ENCODE peak calls at places on chromosomes 3 and 15, in seven cellular contexts. U, I, V, L, J, X and H are unnamed samples.

GRCh38 chr15:45854455-45855202 is 219.8 kb downstream of the SQOR start:
- DNase-seq in I (no peak), J (no peak), X (no peak), U (no peak), L (no peak), V (no peak), H (no peak)

GRCh38 chr3:187456268-187456667 is 88.1 kb downstream of the RTP4 start:
- DNase-seq in V (peak; percentile 48), X (peak; percentile 31), U (no peak), L (peak; percentile 19), J (peak; percentile 38), I (no peak), H (no peak)

GRCh38 chr15:39555885-39556284 is 25.0 kb upstream of the THBS1 start:
- DNase-seq in J (no peak), I (peak; percentile 15), L (no peak), U (no peak), V (no peak), X (no peak), H (no peak)

GRCh38 chr3:53030864-53031445 is 14.9 kb downstream of the SFMBT1 start:
- DNase-seq in L (no peak), U (no peak), V (no peak), J (no peak), X (no peak), I (no peak), H (no peak)

GRCh38 chr15:43204016-43204901 is 16.6 kb downstream of the EPB42 start:
- DNase-seq in V (no peak), X (peak; percentile 57), I (peak; percentile 56), J (no peak), U (no peak), L (peak; percentile 86), H (no peak)

GRCh38 chr3:17032407-17033034 is 147.8 kb downstream of the PLCL2 start:
- DNase-seq in U (no peak), V (no peak), L (no peak), X (no peak), J (no peak), I (peak; percentile 53), H (no peak)

GRCh38 chr15:23033979-23034378 is 5.4 kb downstream of the TUBGCP5 start:
- DNase-seq in L (no peak), J (no peak), U (no peak), X (no peak), I (no peak), V (no peak), H (no peak)

GRCh38 chr15:41881086-41881485 is 12.8 kb downstream of the SPTBN5 start:
- DNase-seq in I (no peak), J (no peak), U (no peak), V (no peak), X (no peak), L (no peak), H (no peak)

GRCh38 chr3:147361671-147362420 is 44.5 kb downstream of the ZIC4 start:
- DNase-seq in I (no peak), L (peak; percentile 96), U (no peak), J (no peak), X (no peak), V (no peak), H (no peak)

GRCh38 chr15:93001881-93002280 is 87.1 kb downstream of the RGMA start:
- DNase-seq in U (no peak), J (no peak), X (no peak), V (no peak), I (peak; percentile 9), L (no peak), H (no peak)
- TF ChIP-seq CTCF in U (no peak), J (no peak), X (no peak), V (peak; percentile 9), I (no peak), L (peak; percentile 58), H (no peak)

DNA sequence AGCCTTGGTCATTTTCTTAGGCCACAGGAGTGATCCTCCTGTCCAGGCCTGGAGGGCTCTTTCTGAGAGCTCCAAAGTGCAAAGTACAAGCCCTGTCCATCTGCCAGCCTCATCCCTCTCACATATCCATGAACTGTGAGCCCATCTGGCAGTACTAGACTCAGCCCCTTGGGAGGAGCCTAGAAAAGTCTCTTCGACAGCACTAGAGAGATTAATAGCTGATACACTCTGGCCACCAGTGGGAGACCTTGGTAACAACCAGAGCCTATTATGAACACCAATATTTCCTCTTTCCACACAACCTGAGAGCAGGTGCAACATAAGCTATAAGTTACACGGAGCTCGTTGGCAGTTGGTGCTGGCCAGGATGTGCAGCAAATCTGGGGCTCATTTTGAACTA is 59.5 kb upstream of the DCLK3 start:
- DNase-seq in I (no peak), U (no peak), J (no peak), V (no peak), L (no peak), X (no peak), H (no peak)
- H3K27ac ChIP-seq in I (no peak overlapping the region), U (no peak overlapping the region), J (no peak overlapping the region), V (no peak overlapping the region), L (no peak overlapping the region), X (no peak overlapping the region), H (no peak overlapping the region)

GRCh38 chr3:177944228-177944661 is 592.0 kb upstream of the KCNMB2 start:
- DNase-seq in U (no peak), X (no peak), J (no peak), L (no peak), V (no peak), I (no peak), H (no peak)

GRCh38 chr3:177946515-177946914 is 589.7 kb upstream of the KCNMB2 start:
- DNase-seq in I (peak; percentile 52), X (no peak), J (no peak), L (no peak), V (no peak), U (no peak), H (no peak)

GRCh38 chr3:177947901-177948300 is 588.3 kb upstream of the KCNMB2 start:
- DNase-seq in L (no peak), V (no peak), J (no peak), X (no peak), I (no peak), U (no peak), H (peak; percentile 42)

GRCh38 chr3:177946965-177947364 is 589.3 kb upstream of the KCNMB2 start:
- DNase-seq in J (no peak), V (no peak), X (no peak), I (peak; percentile 88), U (no peak), L (no peak), H (no peak)

DNA sequence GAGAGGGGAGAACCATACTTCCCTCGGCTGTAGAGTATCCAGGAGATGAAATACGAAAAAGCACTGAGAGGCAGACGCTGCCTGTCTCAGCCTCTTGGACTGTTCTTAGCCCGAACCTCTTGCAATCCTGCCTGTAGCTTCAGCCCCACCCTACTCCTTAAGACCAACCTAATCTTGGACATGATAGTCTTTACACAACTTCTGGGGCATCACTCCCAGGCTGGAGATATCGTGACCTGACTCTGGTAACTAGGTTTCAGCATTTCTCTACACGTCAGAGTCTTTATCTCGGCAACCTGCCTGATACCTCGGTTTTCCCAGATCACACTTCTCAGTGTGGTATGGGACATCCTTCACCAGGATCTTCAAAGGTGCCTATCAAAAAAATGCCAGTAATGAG is 590.2 kb upstream of the KCNMB2 start:
- DNase-seq in L (no peak), V (no peak), I (no peak), U (no peak), J (no peak), X (no peak), H (no peak)
- TF ChIP-seq CTCF in L (no peak), V (no peak), I (no peak), U (no peak), J (no peak), X (no peak), H (no peak)

DNA sequence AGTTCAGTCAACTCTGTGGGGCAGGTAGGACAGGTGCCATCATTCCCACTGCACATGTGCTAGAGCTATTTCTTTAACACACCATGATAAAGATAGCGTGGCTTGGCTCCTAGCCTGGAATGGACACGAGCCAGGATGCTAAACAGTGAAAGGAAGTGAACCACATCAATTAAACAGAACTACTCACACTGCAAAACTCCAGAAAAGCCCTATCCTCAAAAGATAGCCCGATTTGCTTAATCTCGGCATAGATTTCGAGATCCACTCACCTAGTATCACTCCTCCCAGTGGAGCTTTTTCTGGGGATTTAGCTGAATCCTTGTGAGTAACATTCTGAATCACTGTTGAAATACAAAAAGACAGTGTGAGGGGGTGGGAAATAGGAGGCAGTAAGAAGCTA is 118.0 kb downstream of the ABI3BP start:
- DNase-seq in I (peak; percentile 67), J (peak; percentile 23), U (no peak), X (peak; percentile 84), V (no peak), L (no peak), H (peak; percentile 66)
- H3K27ac ChIP-seq in I (no peak overlapping the region), J (no peak overlapping the region), U (no peak overlapping the region), X (no peak overlapping the region), V (no peak overlapping the region), L (no peak overlapping the region), H (no peak overlapping the region)

GRCh38 chr3:40432793-40433192 is 24.3 kb upstream of the RPL14 start:
- DNase-seq in X (no peak), J (no peak), V (no peak), I (no peak), L (no peak), U (no peak), H (no peak)
- TF ChIP-seq CTCF in X (no peak), J (no peak), V (no peak), I (no peak), L (peak; percentile 27), U (no peak), H (peak; percentile 20)

GRCh38 chr15:60420322-60420721 is 22.5 kb upstream of the ANXA2 start:
- DNase-seq in J (no peak), I (no peak), V (no peak), U (no peak), X (no peak), L (no peak), H (no peak)

GRCh38 chr15:60424006-60424405 is 26.2 kb upstream of the ANXA2 start:
- DNase-seq in J (no peak), L (no peak), X (no peak), I (no peak), U (no peak), V (no peak), H (no peak)

GRCh38 chr15:60421544-60421943 is 23.8 kb upstream of the ANXA2 start:
- DNase-seq in J (no peak), I (peak; percentile 91), L (no peak), U (no peak), V (no peak), X (no peak), H (peak; percentile 45)

GRCh38 chr15:60426870-60427528 is 29.2 kb upstream of the ANXA2 start:
- DNase-seq in U (no peak), J (no peak), L (no peak), X (no peak), V (no peak), I (peak; percentile 81), H (no peak)

GRCh38 chr15:60423540-60423939 is 25.8 kb upstream of the ANXA2 start:
- DNase-seq in U (no peak), X (no peak), V (no peak), J (no peak), I (peak; percentile 89), L (peak; percentile 49), H (peak; percentile 84)
- H3K27ac ChIP-seq in U (peak overlapping the region; percentile 13), X (peak overlapping the region; percentile 32), V (no peak overlapping the region), J (no peak overlapping the region), I (peak overlapping the region; percentile 63), L (no peak overlapping the region), H (peak overlapping the region; percentile 55)

DNA sequence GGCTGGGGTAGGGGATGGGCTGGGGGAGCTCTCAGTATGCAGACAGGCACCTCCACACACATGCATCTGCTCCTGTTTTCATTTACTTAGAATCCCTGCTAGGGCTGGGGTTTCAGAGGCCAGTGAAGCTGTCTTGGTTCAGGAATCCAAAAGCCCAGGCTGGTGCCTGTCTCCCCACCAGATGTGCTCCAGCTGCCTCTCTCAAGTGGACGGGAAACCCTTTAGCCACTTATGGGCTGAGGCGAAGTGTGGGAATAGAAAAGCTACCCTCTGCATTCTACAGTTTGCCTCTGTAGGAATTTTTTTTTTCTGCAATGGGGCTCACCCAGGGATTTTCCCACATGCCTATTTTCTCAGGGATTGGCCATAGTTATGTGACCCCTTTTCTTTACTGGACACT is 72.5 kb downstream of the ATP2B2 start:
- DNase-seq in U (peak; percentile 37), I (peak; percentile 28), L (no peak), J (no peak), V (no peak), X (no peak), H (no peak)
- TF ChIP-seq CTCF in U (no peak), I (no peak), L (no peak), J (no peak), V (no peak), X (no peak), H (no peak)